ENCODE peak calls at places on chromosomes 11 and 22, in six cellular contexts. One of them, this sample, is unnamed.

GRCh38 chr22:23137905-23138520 is 3.8 kb downstream of the RSPH14 start:
- DNase-seq in NCI-H1092: no peak
- DNase-seq in HEK293T: no peak
- DNase-seq in osteocyte: no peak
- DNase-seq in stimulated activated CD4-positive, alpha-beta T cell treated with anti-CD3 and anti-CD28 coated beads, Interleukin-15, amount 100 ng/mL, for 1 hour: no peak
- DNase-seq in astrocyte of the spinal cord: peak
- DNase-seq in this sample: no peak

GRCh38 chr11:2298131-2298794 is 3.5 kb downstream of the C11orf21 start:
- DNase-seq in HEK293T: no peak
- DNase-seq in astrocyte of the spinal cord: no peak
- DNase-seq in osteocyte: peak
- DNase-seq in stimulated activated CD4-positive, alpha-beta T cell treated with anti-CD3 and anti-CD28 coated beads, Interleukin-15, amount 100 ng/mL, for 1 hour: no peak
- DNase-seq in NCI-H1092: no peak
- DNase-seq in this sample: no peak

GRCh38 chr11:72842644-72843330 is 28.6 kb downstream of the ATG16L2 start:
- DNase-seq in NCI-H1092: no peak
- DNase-seq in stimulated activated CD4-positive, alpha-beta T cell treated with anti-CD3 and anti-CD28 coated beads, Interleukin-15, amount 100 ng/mL, for 1 hour: no peak
- DNase-seq in HEK293T: no peak
- DNase-seq in astrocyte of the spinal cord: no peak
- DNase-seq in osteocyte: no peak
- DNase-seq in this sample: no peak

GRCh38 chr11:85048801-85049200 is 578.3 kb downstream of the DLG2 start:
- DNase-seq in osteocyte: no peak
- DNase-seq in NCI-H1092: no peak
- DNase-seq in stimulated activated CD4-positive, alpha-beta T cell treated with anti-CD3 and anti-CD28 coated beads, Interleukin-15, amount 100 ng/mL, for 1 hour: no peak
- DNase-seq in astrocyte of the spinal cord: no peak
- DNase-seq in HEK293T: no peak
- DNase-seq in this sample: no peak

GRCh38 chr11:90438069-90438468 is 215.2 kb upstream of the CHORDC1 start:
- DNase-seq in HEK293T: no peak
- DNase-seq in astrocyte of the spinal cord: no peak
- DNase-seq in NCI-H1092: no peak
- DNase-seq in osteocyte: no peak
- DNase-seq in stimulated activated CD4-positive, alpha-beta T cell treated with anti-CD3 and anti-CD28 coated beads, Interleukin-15, amount 100 ng/mL, for 1 hour: no peak
- DNase-seq in this sample: no peak

GRCh38 chr11:113806403-113806802 is 26.8 kb downstream of the CLDN25 start:
- DNase-seq in osteocyte: no peak
- DNase-seq in NCI-H1092: no peak
- DNase-seq in HEK293T: peak
- DNase-seq in astrocyte of the spinal cord: no peak
- DNase-seq in stimulated activated CD4-positive, alpha-beta T cell treated with anti-CD3 and anti-CD28 coated beads, Interleukin-15, amount 100 ng/mL, for 1 hour: no peak
- DNase-seq in this sample: peak

GRCh38 chr11:13301522-13301921 is 23.9 kb downstream of the BMAL1 start:
- DNase-seq in astrocyte of the spinal cord: no peak
- DNase-seq in NCI-H1092: no peak
- DNase-seq in stimulated activated CD4-positive, alpha-beta T cell treated with anti-CD3 and anti-CD28 coated beads, Interleukin-15, amount 100 ng/mL, for 1 hour: no peak
- DNase-seq in HEK293T: no peak
- DNase-seq in osteocyte: no peak
- DNase-seq in this sample: no peak

GRCh38 chr11:65423516-65424199 is 1.1 kb downstream of the NEAT1 start:
- DNase-seq in osteocyte: peak
- DNase-seq in stimulated activated CD4-positive, alpha-beta T cell treated with anti-CD3 and anti-CD28 coated beads, Interleukin-15, amount 100 ng/mL, for 1 hour: no peak
- DNase-seq in astrocyte of the spinal cord: peak
- DNase-seq in HEK293T: no peak
- DNase-seq in NCI-H1092: no peak
- DNase-seq in this sample: no peak

GRCh38 chr11:86876716-86877234 is 76.4 kb downstream of the PRSS23 start:
- DNase-seq in osteocyte: no peak
- DNase-seq in NCI-H1092: no peak
- DNase-seq in HEK293T: no peak
- DNase-seq in stimulated activated CD4-positive, alpha-beta T cell treated with anti-CD3 and anti-CD28 coated beads, Interleukin-15, amount 100 ng/mL, for 1 hour: no peak
- DNase-seq in astrocyte of the spinal cord: no peak
- DNase-seq in this sample: no peak

GRCh38 chr11:1670928-1671371 is 26.0 kb upstream of the KRTAP5-6 start:
- DNase-seq in astrocyte of the spinal cord: no peak
- DNase-seq in stimulated activated CD4-positive, alpha-beta T cell treated with anti-CD3 and anti-CD28 coated beads, Interleukin-15, amount 100 ng/mL, for 1 hour: no peak
- DNase-seq in osteocyte: no peak
- DNase-seq in HEK293T: no peak
- DNase-seq in NCI-H1092: no peak
- DNase-seq in this sample: no peak

GRCh38 chr22:37501176-37501609 is 15.0 kb upstream of the MFNG start:
- DNase-seq in NCI-H1092: no peak
- DNase-seq in osteocyte: no peak
- DNase-seq in astrocyte of the spinal cord: peak
- DNase-seq in HEK293T: no peak
- DNase-seq in stimulated activated CD4-positive, alpha-beta T cell treated with anti-CD3 and anti-CD28 coated beads, Interleukin-15, amount 100 ng/mL, for 1 hour: no peak
- DNase-seq in this sample: peak

GRCh38 chr11:44944853-44945235 is 5.8 kb downstream of the TP53I11 start:
- DNase-seq in stimulated activated CD4-positive, alpha-beta T cell treated with anti-CD3 and anti-CD28 coated beads, Interleukin-15, amount 100 ng/mL, for 1 hour: no peak
- DNase-seq in HEK293T: no peak
- DNase-seq in NCI-H1092: no peak
- DNase-seq in osteocyte: no peak
- DNase-seq in astrocyte of the spinal cord: no peak
- DNase-seq in this sample: no peak